ENCODE peak calls at places on chromosomes 7 and 10, in seven cellular contexts. One of them, this sample, is unnamed.

GRCh38 chr10:110093722-110094121 is 85.9 kb downstream of the ADD3 start:
- DNase-seq in DMS79: no peak
- DNase-seq in CMK: no peak
- DNase-seq in BE2C: no peak
- DNase-seq in naive thymus-derived CD8-positive, alpha-beta T cell: no peak
- DNase-seq in nucleus accumbens: no peak
- DNase-seq in endothelial cell: no peak
- DNase-seq in this sample: no peak

GRCh38 chr10:125523347-125523746 is 159.6 kb downstream of the TEX36 start:
- DNase-seq in DMS79: no peak
- DNase-seq in CMK: no peak
- DNase-seq in BE2C: no peak
- DNase-seq in naive thymus-derived CD8-positive, alpha-beta T cell: no peak
- DNase-seq in nucleus accumbens: no peak
- DNase-seq in endothelial cell: no peak
- DNase-seq in this sample: no peak

GRCh38 chr10:31090894-31091607 is 59.4 kb upstream of the ZNF438 start:
- DNase-seq in DMS79: no peak
- DNase-seq in CMK: no peak
- DNase-seq in BE2C: no peak
- DNase-seq in naive thymus-derived CD8-positive, alpha-beta T cell: no peak
- DNase-seq in nucleus accumbens: no peak
- DNase-seq in endothelial cell: no peak
- DNase-seq in this sample: no peak

GRCh38 chr10:36073796-36074345 is 431.8 kb upstream of the FZD8 start:
- DNase-seq in DMS79: no peak
- DNase-seq in CMK: no peak
- DNase-seq in BE2C: no peak
- DNase-seq in naive thymus-derived CD8-positive, alpha-beta T cell: no peak
- DNase-seq in nucleus accumbens: no peak
- DNase-seq in endothelial cell: no peak
- DNase-seq in this sample: no peak

GRCh38 chr7:71283802-71284201 is 151.9 kb downstream of the GALNT17 start:
- DNase-seq in DMS79: no peak
- DNase-seq in CMK: no peak
- DNase-seq in BE2C: no peak
- DNase-seq in naive thymus-derived CD8-positive, alpha-beta T cell: no peak
- DNase-seq in nucleus accumbens: no peak
- DNase-seq in endothelial cell: no peak
- DNase-seq in this sample: no peak

GRCh38 chr10:42973411-42973810 is 103.5 kb upstream of the RET start:
- DNase-seq in DMS79: no peak
- DNase-seq in CMK: no peak
- DNase-seq in BE2C: no peak
- DNase-seq in naive thymus-derived CD8-positive, alpha-beta T cell: no peak
- DNase-seq in nucleus accumbens: no peak
- DNase-seq in endothelial cell: no peak
- DNase-seq in this sample: no peak

GRCh38 chr10:102268333-102268999 is 23.1 kb downstream of the GBF1 start:
- DNase-seq in DMS79: no peak
- DNase-seq in CMK: no peak
- DNase-seq in BE2C: no peak
- DNase-seq in naive thymus-derived CD8-positive, alpha-beta T cell: no peak
- DNase-seq in nucleus accumbens: no peak
- DNase-seq in endothelial cell: no peak
- DNase-seq in this sample: no peak

GRCh38 chr10:60399343-60399742 is 9.7 kb upstream of the ANK3 start:
- DNase-seq in DMS79: no peak
- DNase-seq in CMK: no peak
- DNase-seq in BE2C: no peak
- DNase-seq in naive thymus-derived CD8-positive, alpha-beta T cell: no peak
- DNase-seq in nucleus accumbens: no peak
- DNase-seq in endothelial cell: no peak
- DNase-seq in this sample: no peak

GRCh38 chr10:77582710-77583115 is 54.9 kb downstream of the KCNMA1 start:
- DNase-seq in DMS79: no peak
- DNase-seq in CMK: no peak
- DNase-seq in BE2C: peak; percentile 68
- DNase-seq in naive thymus-derived CD8-positive, alpha-beta T cell: no peak
- DNase-seq in nucleus accumbens: no peak
- DNase-seq in endothelial cell: no peak
- DNase-seq in this sample: no peak

GRCh38 chr10:15341502-15342128 is 29.5 kb downstream of the FAM171A1 start:
- DNase-seq in DMS79: no peak
- DNase-seq in CMK: no peak
- DNase-seq in BE2C: no peak
- DNase-seq in naive thymus-derived CD8-positive, alpha-beta T cell: no peak
- DNase-seq in nucleus accumbens: no peak
- DNase-seq in endothelial cell: no peak
- DNase-seq in this sample: no peak

GRCh38 chr10:13306103-13306502 is 6.2 kb upstream of the PHYH start:
- DNase-seq in DMS79: no peak
- DNase-seq in CMK: no peak
- DNase-seq in BE2C: no peak
- DNase-seq in naive thymus-derived CD8-positive, alpha-beta T cell: no peak
- DNase-seq in nucleus accumbens: no peak
- DNase-seq in endothelial cell: no peak
- DNase-seq in this sample: no peak

GRCh38 chr7:39741942-39742623 is 118.7 kb downstream of the RALA start:
- DNase-seq in DMS79: peak; percentile 68
- DNase-seq in CMK: peak; percentile 15
- DNase-seq in BE2C: peak; percentile 40
- DNase-seq in naive thymus-derived CD8-positive, alpha-beta T cell: peak; percentile 20
- DNase-seq in nucleus accumbens: no peak
- DNase-seq in endothelial cell: peak; percentile 50
- DNase-seq in this sample: peak; percentile 79

This sample was measured in Right ventricle myocardium inferior.